ENCODE peak calls at places on chromosome 3, in six cellular contexts. X is progenitor cell of endocrine pancreas; I is CD8-positive, alpha-beta T cell; T is B cell; Q is WTC11; S is ovary. L is an unnamed sample.

GRCh38 chr3:124221286-124221821 is 229.4 kb upstream of the ROPN1 start:
- DNase-seq in X (no peak), I (no peak), T (no peak), Q (no peak), S (no peak), L (no peak)

GRCh38 chr3:55481067-55481917 is 5.8 kb downstream of the WNT5A start:
- DNase-seq in X (no peak), I (no peak), T (no peak), Q (peak), S (peak), L (no peak)

GRCh38 chr3:8621872-8622271 is 22.7 kb downstream of the SSUH2 start:
- DNase-seq in X (no peak), I (no peak), T (no peak), Q (no peak), S (no peak), L (no peak)

GRCh38 chr3:5974637-5975322 is 787.3 kb downstream of the EDEM1 start:
- DNase-seq in X (no peak), I (no peak), T (no peak), Q (no peak), S (no peak), L (no peak)

GRCh38 chr3:25837038-25837437 is 47.1 kb downstream of the OXSM start:
- DNase-seq in X (no peak), I (no peak), T (no peak), Q (no peak), S (no peak), L (no peak)

GRCh38 chr3:63975705-63976104 is 47.6 kb downstream of the PSMD6 start:
- DNase-seq in X (no peak), I (no peak), T (no peak), Q (no peak), S (peak), L (no peak)

GRCh38 chr3:48436855-48437254 is 3.1 kb downstream of the CCDC51 start:
- DNase-seq in X (no peak), I (no peak), T (no peak), Q (no peak), S (no peak), L (no peak)

GRCh38 chr3:32973982-32974381 is 22.5 kb downstream of the CCR4 start:
- DNase-seq in X (no peak), I (no peak), T (no peak), Q (no peak), S (no peak), L (peak)

GRCh38 chr3:128283429-128283828 is 130.1 kb downstream of the EEFSEC start:
- DNase-seq in X (no peak), I (no peak), T (no peak), Q (no peak), S (peak), L (no peak)

GRCh38 chr3:72347819-72348319 is 500.4 kb downstream of the SHQ1 start:
- DNase-seq in X (peak), I (peak), T (peak), Q (peak), S (peak), L (no peak)

GRCh38 chr3:133574260-133574881 is 885 bp downstream of the CDV3 start:
- DNase-seq in X (peak), I (peak), T (peak), Q (peak), S (peak), L (peak)

GRCh38 chr3:43760951-43761350 is 70.2 kb downstream of the ABHD5 start:
- DNase-seq in X (no peak), I (no peak), T (no peak), Q (no peak), S (no peak), L (no peak)

GRCh38 chr3:49616491-49616941 is 57.6 kb upstream of the APEH start:
- DNase-seq in X (no peak), I (no peak), T (no peak), Q (peak), S (no peak), L (no peak)

GRCh38 chr3:149964296-149964695 is 6.4 kb downstream of the PFN2 start:
- DNase-seq in X (no peak), I (no peak), T (no peak), Q (no peak), S (no peak), L (no peak)

GRCh38 chr3:196531418-196531817 is 16.3 kb upstream of the SMCO1 start:
- DNase-seq in X (no peak), I (no peak), T (no peak), Q (no peak), S (no peak), L (no peak)

GRCh38 chr3:168272343-168272984 is 176.7 kb upstream of the GOLIM4 start:
- DNase-seq in X (no peak), I (no peak), T (no peak), Q (no peak), S (no peak), L (no peak)

GRCh38 chr3:49701388-49702077 is 12.2 kb downstream of the RNF123 start:
- DNase-seq in X (no peak), I (no peak), T (no peak), Q (peak), S (no peak), L (no peak)

GRCh38 chr3:36164400-36164799 is 215.9 kb upstream of the STAC start:
- DNase-seq in X (no peak), I (no peak), T (no peak), Q (no peak), S (no peak), L (no peak)

GRCh38 chr3:169939751-169940150 is 26.9 kb upstream of the SEC62 start:
- DNase-seq in X (no peak), I (no peak), T (no peak), Q (no peak), S (no peak), L (no peak)

GRCh38 chr3:83655083-83655482 is 1303.7 kb upstream of the CADM2 start:
- DNase-seq in X (no peak), I (no peak), T (no peak), Q (no peak), S (no peak), L (no peak)

GRCh38 chr3:64902991-64903390 is 215.2 kb upstream of the ADAMTS9 start:
- DNase-seq in X (no peak), I (no peak), T (no peak), Q (no peak), S (no peak), L (no peak)

GRCh38 chr3:49140080-49140479 is 7.2 kb upstream of the LAMB2 start:
- DNase-seq in X (no peak), I (no peak), T (no peak), Q (no peak), S (no peak), L (no peak)

GRCh38 chr3:89145995-89146394 is 38.6 kb downstream of the EPHA3 start:
- DNase-seq in X (no peak), I (no peak), T (no peak), Q (no peak), S (no peak), L (no peak)

GRCh38 chr3:22117091-22117490 is 366.1 kb upstream of the ZNF385D start:
- DNase-seq in X (no peak), I (no peak), T (no peak), Q (no peak), S (no peak), L (no peak)

GRCh38 chr3:184361532-184361931 is at the start of the genes CLCN2 and POLR2H:
- DNase-seq in X (peak), I (peak), T (peak), Q (peak), S (peak), L (peak)

GRCh38 chr3:36653095-36653494 is 111.3 kb downstream of the DCLK3 start:
- DNase-seq in X (no peak), I (no peak), T (no peak), Q (no peak), S (no peak), L (no peak)

GRCh38 chr3:131242201-131242600 is 139.4 kb upstream of the NUDT16 start:
- DNase-seq in X (no peak), I (no peak), T (no peak), Q (no peak), S (no peak), L (no peak)
- TF ChIP-seq CTCF in X (no peak), I (no peak), T (no peak), Q (no peak), S (no peak), L (no peak)

GRCh38 chr3:52374173-52374572 is 58.1 kb downstream of the DNAH1 start:
- DNase-seq in X (no peak), I (no peak), T (no peak), Q (no peak), S (no peak), L (no peak)

GRCh38 chr3:52373676-52374075 is 57.6 kb downstream of the DNAH1 start:
- DNase-seq in X (no peak), I (no peak), T (no peak), Q (no peak), S (no peak), L (no peak)

GRCh38 chr3:52367891-52368880 is 52.1 kb downstream of the DNAH1 start:
- DNase-seq in X (no peak), I (no peak), T (no peak), Q (no peak), S (no peak), L (no peak)

DNA sequence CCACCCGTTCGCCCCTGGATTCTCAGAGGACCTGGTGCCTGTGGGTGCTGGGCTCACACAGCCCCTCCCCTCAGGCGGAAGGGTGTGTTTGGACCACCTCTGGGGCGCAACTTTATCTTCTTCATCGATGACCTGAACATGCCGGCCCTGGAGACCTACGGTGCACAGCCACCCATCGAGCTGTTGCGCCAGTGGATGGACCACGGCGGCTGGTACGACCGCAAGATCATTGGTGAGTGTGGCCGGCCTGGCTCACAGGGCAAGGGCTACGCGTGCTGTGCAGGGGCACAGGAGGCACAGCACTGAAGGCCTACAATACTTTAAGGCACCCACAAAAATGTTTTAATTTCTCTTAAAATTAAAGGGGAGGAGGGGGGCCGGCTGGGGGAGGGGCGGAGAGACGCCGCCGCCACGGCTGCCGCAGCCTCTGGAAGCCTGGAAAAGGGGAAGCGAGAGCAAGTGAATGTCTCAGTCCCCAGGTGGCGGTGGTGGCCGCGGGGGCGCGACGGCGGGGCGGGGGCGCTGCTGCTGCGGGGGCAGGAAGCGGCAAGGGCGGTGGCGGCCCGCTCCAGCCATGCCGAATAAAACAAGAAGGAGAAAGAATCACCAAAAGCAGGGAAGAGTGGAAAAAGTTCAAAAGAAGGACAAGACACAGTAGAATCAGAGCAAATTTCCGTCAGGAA is 56.8 kb downstream of the DNAH1 start:
- DNase-seq in X (no peak), I (no peak), T (peak), Q (peak), S (no peak), L (peak)
- TF ChIP-seq CTCF in X (no peak), I (no peak), T (no peak), Q (no peak), S (no peak), L (peak)

GRCh38 chr3:190121061-190121765 is 516 bp upstream of the P3H2 start:
- DNase-seq in X (no peak), I (no peak), T (no peak), Q (no peak), S (peak), L (no peak)
- TF ChIP-seq CTCF in X (no peak), I (no peak), T (no peak), Q (no peak), S (no peak), L (peak)

DNA sequence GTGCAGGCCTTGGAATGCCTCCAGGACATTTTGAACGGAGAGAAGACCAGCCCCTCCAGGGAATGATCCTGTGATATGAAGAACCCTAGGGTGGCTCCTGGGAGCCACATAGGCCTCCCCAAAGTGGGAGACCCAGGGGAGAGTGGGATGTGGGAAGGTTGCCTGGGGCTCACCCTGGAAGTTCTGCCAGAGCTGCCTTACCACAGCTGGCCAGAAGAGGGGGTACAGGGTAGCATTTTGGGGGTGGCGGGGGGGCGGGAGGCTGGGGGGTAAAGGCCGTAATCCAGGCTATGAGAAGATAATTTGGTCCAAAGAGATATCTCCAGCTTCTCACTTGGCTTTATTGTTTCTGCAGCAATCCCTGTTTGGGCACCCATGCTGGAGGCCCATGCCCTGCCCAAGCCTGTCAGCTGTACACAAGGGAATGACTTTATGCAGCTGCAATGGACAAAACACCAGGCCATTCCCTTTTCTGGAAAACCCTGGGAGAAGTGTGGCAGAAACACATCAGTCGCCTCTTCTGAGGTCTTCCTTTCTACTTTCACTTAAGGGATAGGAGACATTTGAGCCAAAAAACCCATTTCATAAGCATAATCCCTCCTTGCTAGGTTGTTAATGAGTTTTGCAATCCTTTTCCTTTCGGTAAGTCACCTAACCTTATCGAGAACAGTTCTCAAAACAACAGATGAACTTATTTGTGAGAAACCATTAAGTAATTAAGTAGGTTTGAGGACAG is 11.0 kb upstream of the MUSTN1 start:
- DNase-seq in X (no peak), I (no peak), T (peak), Q (peak), S (no peak), L (no peak)
- TF ChIP-seq CTCF in X (peak), I (peak), T (peak), Q (peak), S (peak), L (peak)

DNA sequence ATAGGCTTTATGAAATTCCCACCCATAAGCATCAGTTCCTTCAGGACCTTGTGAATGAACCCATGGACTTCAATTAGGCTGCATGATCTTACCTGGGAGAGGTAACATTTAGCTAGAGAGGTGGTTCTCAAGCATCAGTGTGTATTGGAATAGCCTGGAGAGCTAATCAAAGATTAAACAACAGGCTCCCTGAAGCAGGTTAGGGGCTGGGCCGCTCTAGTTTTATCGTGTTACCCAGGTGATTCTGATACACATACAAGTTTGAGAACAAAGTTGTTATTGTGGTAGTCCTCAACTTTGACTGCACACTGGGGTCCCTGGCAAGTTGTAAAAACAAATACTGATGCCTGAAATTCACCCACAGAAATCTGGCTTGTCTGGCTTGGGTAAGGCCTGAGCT is 31.2 kb downstream of the MYH15 start:
- DNase-seq in X (peak), I (no peak), T (no peak), Q (no peak), S (no peak), L (no peak)
- TF ChIP-seq CTCF in X (no peak), I (no peak), T (no peak), Q (no peak), S (no peak), L (no peak)

DNA sequence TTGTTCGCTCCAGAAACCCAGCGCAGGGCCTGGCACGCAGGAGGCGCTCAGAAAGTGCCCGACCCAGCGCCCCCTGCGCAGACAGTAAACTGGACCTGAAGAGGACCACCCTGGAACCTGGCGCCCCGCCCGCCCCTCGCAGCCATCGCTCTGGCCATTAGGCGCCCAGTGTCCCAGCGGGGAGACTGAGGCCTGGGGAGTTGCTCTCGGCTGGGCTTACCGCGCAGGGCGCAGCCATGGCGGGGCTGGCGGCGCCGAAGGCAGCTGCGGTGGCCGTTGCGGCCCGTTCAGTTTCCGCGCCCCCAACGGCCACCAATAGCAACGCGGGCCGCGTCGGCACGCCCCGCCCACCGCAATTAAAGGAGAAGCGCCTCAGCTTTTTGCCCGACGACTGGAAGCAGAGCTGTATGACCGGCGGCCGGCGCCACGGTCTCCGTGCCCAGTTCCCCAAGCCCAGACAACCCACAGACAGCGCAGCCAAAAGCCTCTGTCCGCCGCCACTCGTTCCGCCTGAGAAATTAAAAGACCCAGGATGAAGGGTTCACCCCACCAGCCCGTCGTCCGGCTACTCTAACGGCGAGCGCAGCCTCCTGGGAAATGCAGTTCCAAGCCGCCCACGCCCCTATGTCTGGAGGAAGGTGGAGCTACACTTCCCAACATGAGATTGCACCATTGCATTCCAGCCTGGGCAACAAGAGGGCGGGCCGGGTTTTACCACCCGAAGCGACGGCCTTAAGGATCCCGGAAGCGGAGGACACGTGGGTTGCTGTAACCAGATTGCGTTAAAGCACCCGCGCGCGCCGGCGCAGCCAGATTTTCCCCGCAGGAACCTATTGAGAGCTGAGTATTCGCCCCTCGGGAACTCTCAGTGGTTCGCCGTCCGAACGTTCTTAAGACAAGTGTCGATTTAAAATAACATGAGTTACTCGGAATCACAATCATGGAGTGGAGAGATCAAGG is at the start of gene POC1A:
- DNase-seq in X (peak), I (peak), T (peak), Q (peak), S (peak), L (peak)
- TF ChIP-seq CTCF in X (no peak), I (no peak), T (peak), Q (no peak), S (no peak), L (no peak)

DNA sequence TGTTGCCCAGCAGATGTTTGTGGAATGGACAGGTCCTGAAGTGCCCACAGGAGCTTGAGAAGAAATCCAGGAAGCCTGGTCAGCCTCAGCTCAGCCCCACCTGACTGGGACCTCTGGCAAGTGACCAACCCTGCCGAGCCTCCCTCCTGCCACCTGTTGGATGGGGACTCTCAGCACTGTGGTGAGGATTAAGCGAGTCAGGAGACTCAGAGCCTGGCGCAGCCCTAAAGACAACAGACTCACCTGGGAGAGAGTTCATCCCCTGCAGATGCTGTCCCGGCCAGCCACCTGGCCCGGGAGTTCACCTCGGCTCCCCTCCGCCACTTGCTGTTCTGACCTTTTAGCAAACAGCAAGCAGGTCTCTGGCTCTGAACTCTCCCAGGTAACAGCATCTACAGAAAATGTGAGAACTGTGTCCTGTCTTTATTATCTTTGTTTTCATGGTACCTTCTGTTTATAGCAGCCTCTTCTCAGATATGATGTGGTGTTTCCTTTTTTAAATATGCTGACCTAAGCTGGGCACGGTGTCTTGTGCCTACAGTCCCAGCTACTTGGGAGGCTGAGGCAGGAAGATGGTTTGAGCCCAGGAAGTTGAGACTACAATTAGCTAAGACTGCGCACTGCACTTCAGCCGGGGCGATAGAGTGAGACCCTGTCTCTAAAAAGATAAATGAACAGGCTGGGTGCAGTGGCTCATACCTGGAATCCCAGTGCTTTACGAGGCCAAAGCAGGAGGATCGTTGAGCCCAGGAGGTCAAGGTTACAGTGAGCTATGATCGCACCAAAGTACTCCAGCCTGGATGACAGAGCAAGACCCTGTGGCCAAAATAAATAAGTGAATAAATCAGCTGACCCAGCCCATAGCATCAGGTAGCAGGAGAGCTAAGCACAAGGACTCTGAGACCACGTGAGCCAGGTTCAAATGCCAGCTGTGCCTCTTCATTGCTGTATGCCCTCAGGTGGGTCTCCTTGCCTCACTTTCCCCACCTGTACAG is 32.4 kb upstream of the SLC6A6 start:
- DNase-seq in X (no peak), I (no peak), T (no peak), Q (peak), S (no peak), L (no peak)
- TF ChIP-seq CTCF in X (peak), I (no peak), T (no peak), Q (no peak), S (no peak), L (no peak)

L was measured in GM13976.